ENCODE peak calls at places on chromosome 21, in eight cellular contexts. V, B, D, O, Y, T, Q and E are unnamed samples.

GRCh38 chr21:41016472-41016871 is 151.5 kb upstream of the BACE2 start:
- DNase-seq in V (no peak), B (no peak), D (no peak), O (no peak), Y (no peak), T (no peak), Q (no peak), E (peak; percentile 25)

GRCh38 chr21:39088831-39089380 is 94.3 kb downstream of the PSMG1 start:
- DNase-seq in V (no peak), B (no peak), D (peak; percentile 48), O (no peak), Y (peak; percentile 64), T (no peak), Q (no peak), E (peak; percentile 20)

GRCh38 chr21:15272591-15272990 is 207.8 kb upstream of the NRIP1 start:
- DNase-seq in V (no peak), B (no peak), D (no peak), O (no peak), Y (no peak), T (no peak), Q (no peak), E (no peak)

GRCh38 chr21:26409735-26410134 is 163.4 kb downstream of the CYYR1 start:
- DNase-seq in V (no peak), B (no peak), D (no peak), O (no peak), Y (no peak), T (no peak), Q (no peak), E (no peak)

GRCh38 chr21:26587621-26588260 is 14.7 kb upstream of the CYYR1 start:
- DNase-seq in V (no peak), B (no peak), D (no peak), O (no peak), Y (peak; percentile 26), T (peak; percentile 31), Q (no peak), E (no peak)

GRCh38 chr21:42732033-42732410 is 78.6 kb downstream of the PDE9A start:
- DNase-seq in V (no peak), B (no peak), D (no peak), O (no peak), Y (no peak), T (no peak), Q (no peak), E (no peak)

GRCh38 chr21:25501996-25502665 is 105.2 kb downstream of the MRPL39 start:
- DNase-seq in V (no peak), B (no peak), D (no peak), O (no peak), Y (no peak), T (no peak), Q (no peak), E (no peak)

GRCh38 chr21:42766756-42767560 is 112.4 kb downstream of the WDR4 start:
- DNase-seq in V (no peak), B (no peak), D (no peak), O (no peak), Y (no peak), T (no peak), Q (no peak), E (no peak)

GRCh38 chr21:42400525-42400924 is 3.2 kb upstream of the UBASH3A start:
- DNase-seq in V (no peak), B (no peak), D (no peak), O (no peak), Y (no peak), T (no peak), Q (no peak), E (no peak)

GRCh38 chr21:25643486-25643885 is 4.4 kb downstream of the JAM2 start:
- DNase-seq in V (no peak), B (no peak), D (no peak), O (no peak), Y (no peak), T (no peak), Q (no peak), E (no peak)

GRCh38 chr21:46554431-46555224 is 50.3 kb downstream of the S100B start:
- DNase-seq in V (no peak), B (no peak), D (no peak), O (no peak), Y (no peak), T (no peak), Q (no peak), E (no peak)

GRCh38 chr21:30168086-30168485 is 1.5 kb upstream of the CLDN17 start:
- DNase-seq in V (no peak), B (no peak), D (no peak), O (no peak), Y (no peak), T (no peak), Q (no peak), E (no peak)

GRCh38 chr21:37914211-37914900 is 1.9 kb downstream of the KCNJ6 start:
- DNase-seq in V (no peak), B (no peak), D (no peak), O (no peak), Y (no peak), T (no peak), Q (no peak), E (no peak)

DNA sequence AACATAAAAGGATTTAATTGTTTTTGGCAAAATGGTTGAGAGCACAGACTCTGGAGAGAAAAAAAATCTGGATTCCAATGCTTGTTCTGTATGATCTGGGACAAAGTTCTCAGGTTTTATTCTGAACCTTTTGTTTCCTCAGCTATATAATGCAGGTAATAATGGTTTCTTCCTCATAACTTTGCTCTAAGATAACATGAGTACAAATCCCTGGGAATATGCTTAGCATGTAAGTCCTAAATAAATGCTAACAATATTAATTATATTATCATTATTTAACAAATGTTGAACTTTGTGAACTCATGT is 44.5 kb downstream of the RBM11 start:
- DNase-seq in V (no peak), B (no peak), D (no peak), O (no peak), Y (no peak), T (no peak), Q (no peak), E (no peak)
- H3K27ac ChIP-seq in V (no peak overlapping the region), B (no peak overlapping the region), D (no peak overlapping the region), O (no peak overlapping the region), Y (no peak overlapping the region), T (no peak overlapping the region), Q (no peak overlapping the region), E (no peak overlapping the region)

GRCh38 chr21:45356653-45357435 is 48.1 kb upstream of the COL18A1 start:
- DNase-seq in V (no peak), B (no peak), D (peak; percentile 20), O (no peak), Y (no peak), T (no peak), Q (no peak), E (no peak)

GRCh38 chr21:45354970-45355369 is 50.0 kb upstream of the COL18A1 start:
- DNase-seq in V (no peak), B (no peak), D (no peak), O (no peak), Y (no peak), T (no peak), Q (no peak), E (no peak)

GRCh38 chr21:45357436-45358260 is 47.3 kb upstream of the COL18A1 start:
- DNase-seq in V (no peak), B (no peak), D (peak; percentile 74), O (no peak), Y (peak; percentile 74), T (no peak), Q (no peak), E (no peak)

GRCh38 chr21:45355573-45355972 is 49.4 kb upstream of the COL18A1 start:
- DNase-seq in V (no peak), B (no peak), D (peak; percentile 21), O (no peak), Y (no peak), T (no peak), Q (no peak), E (no peak)

DNA sequence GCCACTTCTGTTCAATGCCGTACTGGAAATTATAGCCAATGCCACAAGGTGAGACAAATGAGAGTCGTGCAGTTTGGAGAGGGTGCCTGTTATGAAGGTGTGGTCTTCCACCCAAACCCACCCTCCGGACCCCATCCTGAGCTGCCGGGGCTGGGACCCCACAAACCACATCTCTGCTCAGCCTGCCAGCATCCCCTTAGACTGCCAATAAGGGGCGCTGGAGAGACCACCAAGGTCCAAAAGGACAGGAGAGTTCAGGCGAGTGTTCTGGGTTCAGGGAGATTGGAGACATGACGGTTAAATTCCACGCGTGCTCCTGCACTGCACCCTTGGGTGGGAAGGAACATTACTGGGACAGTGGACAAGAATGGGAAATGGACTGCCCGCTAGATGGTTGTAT is 48.7 kb upstream of the COL18A1 start:
- DNase-seq in V (no peak), B (no peak), D (peak; percentile 20), O (no peak), Y (no peak), T (no peak), Q (no peak), E (no peak)
- H3K27ac ChIP-seq in V (no peak overlapping the region), B (peak overlapping the region; percentile 94), D (peak overlapping the region; percentile 93), O (no peak overlapping the region), Y (peak overlapping the region; percentile 77), T (no peak overlapping the region), Q (no peak overlapping the region), E (no peak overlapping the region)

GRCh38 chr21:45460011-45460565 is 55.1 kb downstream of the COL18A1 start:
- DNase-seq in V (no peak), B (no peak), D (peak; percentile 19), O (no peak), Y (no peak), T (no peak), Q (no peak), E (no peak)
- H3K27ac ChIP-seq in V (peak overlapping the region; percentile 54), B (no peak overlapping the region), D (no peak overlapping the region), O (no peak overlapping the region), Y (no peak overlapping the region), T (peak overlapping the region; percentile 55), Q (no peak overlapping the region), E (no peak overlapping the region)

GRCh38 chr21:43924421-43925095 is 59.5 kb downstream of the AGPAT3 start:
- DNase-seq in V (no peak), B (no peak), D (no peak), O (no peak), Y (no peak), T (no peak), Q (no peak), E (no peak)
- H3K27ac ChIP-seq in V (no peak overlapping the region), B (peak overlapping the region; percentile 38), D (peak overlapping the region; percentile 65), O (no peak overlapping the region), Y (no peak overlapping the region), T (no peak overlapping the region), Q (no peak overlapping the region), E (peak overlapping the region; percentile 21)

GRCh38 chr21:33441489-33442477 is 38.0 kb downstream of the TMEM50B start:
- DNase-seq in V (no peak), B (no peak), D (peak; percentile 78), O (no peak), Y (no peak), T (peak; percentile 20), Q (no peak), E (no peak)
- H3K27ac ChIP-seq in V (no peak overlapping the region), B (peak overlapping the region; percentile 55), D (peak overlapping the region; percentile 67), O (no peak overlapping the region), Y (no peak overlapping the region), T (peak overlapping the region; percentile 33), Q (no peak overlapping the region), E (no peak overlapping the region)